ENCODE peak calls at places on chromosomes 11 and 22, in four cellular contexts. E is fibroblast of pulmonary artery, D is sigmoid colon, P is A673. J is an unnamed sample.
A peak's percentile ranks its signal among the peaks of the same experiment; 100 is the strongest.

GRCh38 chr22:44554411-44554810 is 56.4 kb upstream of the RTL6 start:
- DNase-seq in E (no peak), D (peak; percentile 10), P (no peak), J (no peak)

GRCh38 chr11:23725752-23726151 is 771.1 kb upstream of the LUZP2 start:
- DNase-seq in E (peak; percentile 38), D (no peak), P (no peak), J (no peak)

GRCh38 chr11:48305923-48306322 is at the start of gene OR4S1:
- DNase-seq in E (no peak), D (no peak), P (no peak), J (no peak)

GRCh38 chr22:22076937-22077703 is 94.5 kb upstream of the TOP3B start:
- DNase-seq in E (peak; percentile 69), D (no peak), P (no peak), J (no peak)

GRCh38 chr11:36305047-36305446 is 9.0 kb downstream of the PRR5L start:
- DNase-seq in E (no peak), D (no peak), P (no peak), J (no peak)

GRCh38 chr11:74989269-74989655 is 529 bp downstream of the NEU3 start:
- DNase-seq in E (peak; percentile 22), D (no peak), P (peak; percentile 23), J (no peak)

GRCh38 chr11:11494348-11494747 is 127.5 kb downstream of the GALNT18 start:
- DNase-seq in E (no peak), D (no peak), P (no peak), J (no peak)

GRCh38 chr11:113376156-113376555 is 11.4 kb upstream of the ANKK1 start:
- DNase-seq in E (peak; percentile 72), D (no peak), P (no peak), J (no peak)

GRCh38 chr22:36881504-36882245 is 20.9 kb downstream of the NCF4 start:
- DNase-seq in E (peak; percentile 8), D (no peak), P (peak; percentile 21), J (no peak)

GRCh38 chr11:48150213-48150612 is 66.4 kb upstream of the OR4B1 start:
- DNase-seq in E (peak; percentile 82), D (no peak), P (no peak), J (no peak)

GRCh38 chr11:16993495-16993894 is 20.7 kb downstream of the PLEKHA7 start:
- DNase-seq in E (no peak), D (no peak), P (no peak), J (no peak)

GRCh38 chr11:4418403-4418802 is 24.9 kb upstream of the TRIM21 start:
- DNase-seq in E (no peak), D (no peak), P (no peak), J (no peak)

GRCh38 chr11:63567044-63567840 is 4.1 kb upstream of the PLAAT2 start:
- DNase-seq in E (peak; percentile 84), D (peak; percentile 39), P (peak; percentile 63), J (no peak)

GRCh38 chr11:57460017-57460755 is at the start of gene RTN4RL2:
- DNase-seq in E (peak; percentile 50), D (no peak), P (peak; percentile 89), J (peak; percentile 86)

GRCh38 chr11:75722669-75723042 is 5.0 kb downstream of the MOGAT2 start:
- DNase-seq in E (no peak), D (no peak), P (no peak), J (no peak)

GRCh38 chr11:2108675-2109481 is 30.3 kb downstream of the IGF2 start:
- DNase-seq in E (no peak), D (no peak), P (no peak), J (peak; percentile 48)

GRCh38 chr22:34966980-34967379 is 99.0 kb upstream of the ISX start:
- DNase-seq in E (no peak), D (no peak), P (no peak), J (no peak)

GRCh38 chr11:103170865-103171264 is 61.6 kb downstream of the DYNC2H1 start:
- DNase-seq in E (peak; percentile 72), D (no peak), P (no peak), J (no peak)

GRCh38 chr22:50713571-50714056 is 24.4 kb upstream of the ACR start:
- DNase-seq in E (no peak), D (peak; percentile 62), P (no peak), J (peak; percentile 50)

GRCh38 chr11:71499125-71499524 is 27.9 kb upstream of the KRTAP5-7 start:
- DNase-seq in E (no peak), D (no peak), P (peak; percentile 59), J (no peak)

GRCh38 chr22:36934940-36935610 is 21.6 kb downstream of the CSF2RB start:
- DNase-seq in E (no peak), D (no peak), P (no peak), J (no peak)

GRCh38 chr22:17319541-17319940 is 49.7 kb upstream of the CECR2 start:
- DNase-seq in E (no peak), D (no peak), P (no peak), J (no peak)

GRCh38 chr11:61482513-61482912 is 26.0 kb upstream of the LRRC10B start:
- DNase-seq in E (no peak), D (no peak), P (peak; percentile 39), J (no peak)

GRCh38 chr11:86773878-86774277 is 26.5 kb upstream of the PRSS23 start:
- DNase-seq in E (no peak), D (no peak), P (no peak), J (no peak)

GRCh38 chr22:20083157-20083890 is 3.3 kb downstream of the DGCR8 start:
- DNase-seq in E (no peak), D (no peak), P (no peak), J (peak; percentile 64)
- H3K4me3 ChIP-seq in E (no peak overlapping the region), D (no peak overlapping the region), P (no peak overlapping the region), J (no peak overlapping the region)

GRCh38 chr11:73137262-73137941 is 4.7 kb downstream of the FCHSD2 start:
- DNase-seq in E (no peak), D (no peak), P (no peak), J (no peak)
- H3K4me3 ChIP-seq in E (no peak overlapping the region), D (no peak overlapping the region), P (no peak overlapping the region), J (no peak overlapping the region)

DNA sequence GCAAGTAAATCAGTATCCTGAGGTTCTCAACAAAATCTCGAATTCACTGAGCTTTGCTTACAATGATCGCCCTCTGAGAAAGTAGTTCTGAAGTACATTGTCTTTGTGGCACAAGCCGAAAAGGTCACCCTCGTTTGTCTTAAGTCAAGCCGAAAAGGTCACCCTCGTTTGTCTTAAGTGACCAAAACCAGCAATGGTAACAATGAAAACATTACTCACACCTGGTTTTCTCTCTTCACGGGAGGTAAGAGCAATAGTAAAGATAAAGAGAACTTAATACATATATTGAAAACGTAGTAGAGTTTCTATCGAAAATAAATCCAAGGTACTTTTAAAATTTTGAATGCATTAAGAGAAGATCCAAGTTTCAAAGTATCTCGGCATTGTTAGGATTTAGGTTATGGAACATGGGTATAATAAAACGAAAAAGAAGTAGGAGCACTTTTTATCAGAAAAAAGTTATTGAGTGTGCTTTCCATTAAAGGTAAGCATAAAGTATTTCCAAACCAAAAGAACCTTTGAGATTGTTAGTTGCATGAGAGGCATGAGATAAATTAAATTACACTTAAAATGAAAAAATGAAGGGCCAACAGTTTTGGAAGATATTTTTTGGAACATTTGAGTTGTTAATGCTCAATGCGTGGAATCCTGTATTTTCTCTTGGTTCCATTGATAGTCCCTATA is 1.2 kb downstream of the BARX2 start:
- DNase-seq in E (no peak), D (no peak), P (no peak), J (no peak)
- H3K4me3 ChIP-seq in E (no peak overlapping the region), D (no peak overlapping the region), P (peak overlapping the region; percentile 74), J (no peak overlapping the region)

GRCh38 chr11:35126879-35127576 is 11.9 kb upstream of the CD44 start:
- DNase-seq in E (no peak), D (no peak), P (no peak), J (no peak)
- H3K4me3 ChIP-seq in E (no peak overlapping the region), D (no peak overlapping the region), P (no peak overlapping the region), J (no peak overlapping the region)

DNA sequence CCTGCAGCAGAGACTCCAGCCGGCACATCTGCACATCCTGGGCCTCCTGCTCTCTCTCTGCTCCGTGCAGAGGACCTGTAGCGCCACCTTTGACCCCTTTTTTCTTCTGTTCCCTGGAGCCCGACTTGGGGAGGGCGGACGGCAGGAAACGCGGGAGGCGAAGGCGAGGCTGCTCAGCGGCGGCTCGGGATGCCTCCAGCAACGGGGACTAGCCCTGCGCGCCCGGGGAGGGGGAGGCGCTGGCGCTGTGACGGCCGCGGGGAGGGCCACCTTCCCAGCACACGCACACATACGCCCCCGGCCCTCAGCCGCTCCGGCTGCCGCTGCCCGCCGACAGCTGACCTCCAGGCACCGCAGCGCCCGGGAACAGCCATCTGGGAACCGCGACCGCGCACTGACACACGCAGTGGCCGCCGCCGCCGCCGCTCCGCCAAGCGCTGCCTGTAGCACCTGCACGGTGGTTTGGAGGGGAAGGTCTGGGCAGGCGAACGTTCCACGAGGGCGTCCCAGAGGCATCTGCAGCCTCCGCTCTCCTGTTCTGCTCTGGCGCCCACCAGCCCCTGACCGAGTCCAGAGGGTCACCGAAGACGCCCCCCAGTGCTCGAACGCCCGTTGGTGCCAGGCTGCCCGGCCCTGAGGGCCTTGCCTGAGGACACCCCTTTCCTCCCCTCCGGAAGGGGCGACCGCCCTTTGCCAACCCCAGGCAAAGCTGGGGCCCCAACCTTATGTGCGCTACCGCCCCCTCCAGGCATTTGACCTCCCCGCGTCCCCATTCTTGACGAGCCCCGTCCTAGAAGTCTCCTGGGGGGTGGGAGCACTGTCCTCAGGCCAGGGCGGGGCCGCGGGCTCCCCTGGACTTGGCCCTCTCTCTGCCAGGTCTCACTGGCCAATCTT is 16.9 kb upstream of the C22orf42 start:
- DNase-seq in E (no peak), D (no peak), P (no peak), J (no peak)
- H3K4me3 ChIP-seq in E (no peak overlapping the region), D (no peak overlapping the region), P (no peak overlapping the region), J (peak overlapping the region; percentile 49)

GRCh38 chr11:128507936-128508335 is 79.4 kb downstream of the ETS1 start:
- DNase-seq in E (no peak), D (no peak), P (no peak), J (no peak)
- H3K4me3 ChIP-seq in E (peak overlapping the region; percentile 35), D (peak overlapping the region; percentile 24), P (no peak overlapping the region), J (peak overlapping the region; percentile 32)

GRCh38 chr22:41478473-41478872 is 9.6 kb downstream of the ACO2 start:
- DNase-seq in E (no peak), D (no peak), P (no peak), J (no peak)

GRCh38 chr22:41480397-41480735 is 11.4 kb downstream of the ACO2 start:
- DNase-seq in E (peak; percentile 45), D (no peak), P (no peak), J (no peak)

GRCh38 chr22:41481131-41481830 is 12.4 kb downstream of the ACO2 start:
- DNase-seq in E (peak; percentile 9), D (no peak), P (no peak), J (no peak)

GRCh38 chr22:41479671-41480396 is 10.9 kb downstream of the ACO2 start:
- DNase-seq in E (peak; percentile 56), D (no peak), P (peak; percentile 70), J (no peak)

DNA sequence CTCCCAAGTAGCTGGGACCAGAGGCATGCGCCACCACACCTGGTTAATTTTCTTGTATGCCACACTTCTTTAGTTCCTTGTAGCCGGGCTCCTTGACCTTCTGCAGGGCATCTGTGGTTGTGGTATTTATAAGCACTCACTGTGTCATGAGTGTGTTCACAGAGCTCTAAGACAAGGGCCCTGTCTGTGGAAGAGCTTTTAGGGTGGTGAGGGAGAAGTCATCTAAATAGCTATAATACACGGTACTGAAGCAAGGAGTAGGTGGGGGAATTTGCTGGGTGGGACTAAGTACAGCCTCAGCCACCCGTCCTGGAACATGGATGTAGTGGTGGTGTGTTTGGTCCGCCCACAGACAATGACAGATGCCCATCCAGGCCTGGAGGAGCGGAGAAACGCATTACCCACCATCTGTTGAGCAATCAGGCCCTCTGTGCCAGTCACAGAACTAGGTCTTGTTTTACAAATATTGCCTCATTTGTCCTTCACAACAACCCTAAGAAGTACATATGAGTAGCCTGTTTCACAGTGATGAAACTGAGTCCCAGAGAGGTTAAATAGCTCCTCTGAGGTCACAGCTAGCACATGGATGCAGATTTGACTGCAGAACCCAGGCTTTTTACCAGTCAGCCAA is 10.1 kb downstream of the ACO2 start:
- DNase-seq in E (peak; percentile 33), D (peak; percentile 70), P (no peak), J (no peak)
- H3K4me3 ChIP-seq in E (no peak overlapping the region), D (no peak overlapping the region), P (no peak overlapping the region), J (no peak overlapping the region)